ENCODE peak calls at places on chromosomes 13 and 19, in seven cellular contexts. H is Calu3; E is NCI-H1092 treated with DMSO at 0.1 percent for 48 hours; I is GDM1; K is CD4-positive, CD25-positive, alpha-beta regulatory T cell; R is T-helper 9 cell; N is heart right ventricle. M is an unnamed sample.

GRCh38 chr13:41268764-41269163 is 5.4 kb upstream of the MTRF1 start:
- DNase-seq in H (no peak), E (no peak), I (no peak), K (peak; percentile 43), R (no peak), N (no peak), M (no peak)

GRCh38 chr13:77374339-77374738 is 47.4 kb upstream of the MYCBP2 start:
- DNase-seq in H (no peak), E (no peak), I (no peak), K (no peak), R (no peak), N (no peak), M (no peak)

GRCh38 chr19:19649580-19649995 is 6.1 kb upstream of the GMIP start:
- DNase-seq in H (no peak), E (no peak), I (no peak), K (no peak), R (no peak), N (no peak), M (no peak)

GRCh38 chr13:20565120-20565736 is 1.7 kb upstream of the IFT88 start:
- DNase-seq in H (no peak), E (no peak), I (no peak), K (no peak), R (no peak), N (no peak), M (no peak)

GRCh38 chr19:42695811-42696503 is 44.3 kb downstream of the PSG3 start:
- DNase-seq in H (no peak), E (no peak), I (no peak), K (no peak), R (no peak), N (no peak), M (no peak)

GRCh38 chr19:5646703-5647102 is 23.8 kb downstream of the SAFB start:
- DNase-seq in H (no peak), E (no peak), I (no peak), K (no peak), R (no peak), N (no peak), M (no peak)

GRCh38 chr13:104773775-104774174 is 1707.6 kb upstream of the SLC10A2 start:
- DNase-seq in H (no peak), E (peak; percentile 35), I (no peak), K (peak; percentile 15), R (no peak), N (no peak), M (peak; percentile 37)

GRCh38 chr13:29255567-29255966 is 339.9 kb downstream of the SLC7A1 start:
- DNase-seq in H (no peak), E (no peak), I (no peak), K (no peak), R (no peak), N (no peak), M (no peak)

GRCh38 chr19:397321-397720 is 11.6 kb downstream of the C2CD4C start:
- DNase-seq in H (no peak), E (no peak), I (no peak), K (no peak), R (no peak), N (no peak), M (no peak)

GRCh38 chr19:18254546-18255500 is 19.4 kb downstream of the IQCN start:
- DNase-seq in H (peak; percentile 39), E (no peak), I (no peak), K (no peak), R (no peak), N (no peak), M (no peak)

GRCh38 chr19:46746281-46746965 is at the start of gene STRN4:
- DNase-seq in H (peak; percentile 58), E (peak; percentile 23), I (peak; percentile 51), K (peak; percentile 66), R (peak; percentile 58), N (no peak), M (no peak)

GRCh38 chr13:76991432-76991795 is 467 bp upstream of the CLN5 start:
- DNase-seq in H (no peak), E (no peak), I (no peak), K (peak; percentile 86), R (peak; percentile 69), N (no peak), M (no peak)

GRCh38 chr13:40982772-40983171 is 36.3 kb downstream of the ELF1 start:
- DNase-seq in H (no peak), E (no peak), I (peak; percentile 71), K (peak; percentile 92), R (no peak), N (peak; percentile 76), M (peak; percentile 96)

GRCh38 chr19:6108721-6109633 is 1.3 kb downstream of the RFX2 start:
- DNase-seq in H (peak; percentile 24), E (peak; percentile 47), I (peak; percentile 64), K (peak; percentile 67), R (peak; percentile 48), N (peak; percentile 85), M (no peak)

GRCh38 chr13:40484101-40484800 is 182.2 kb downstream of the FOXO1 start:
- DNase-seq in H (no peak), E (no peak), I (no peak), K (peak; percentile 57), R (no peak), N (no peak), M (no peak)

GRCh38 chr13:61128850-61129645 is 286.6 kb downstream of the PCDH20 start:
- DNase-seq in H (no peak), E (no peak), I (no peak), K (no peak), R (no peak), N (no peak), M (no peak)

GRCh38 chr19:5470264-5470671 is 15.1 kb downstream of the ZNRF4 start:
- DNase-seq in H (peak; percentile 28), E (no peak), I (no peak), K (no peak), R (no peak), N (no peak), M (no peak)

GRCh38 chr13:30870049-30870884 is 35.8 kb upstream of the MEDAG start:
- DNase-seq in H (peak; percentile 21), E (no peak), I (peak; percentile 27), K (peak; percentile 37), R (no peak), N (peak; percentile 65), M (no peak)

GRCh38 chr13:95530178-95530577 is 22.3 kb upstream of the CLDN10 start:
- DNase-seq in H (no peak), E (peak; percentile 94), I (peak; percentile 39), K (no peak), R (no peak), N (no peak), M (peak; percentile 68)

GRCh38 chr19:38417544-38418506 is 8.2 kb downstream of the RASGRP4 start:
- DNase-seq in H (peak; percentile 57), E (no peak), I (no peak), K (peak; percentile 92), R (peak; percentile 28), N (peak; percentile 60), M (peak; percentile 22)

GRCh38 chr13:114010401-114011101 is 36.7 kb upstream of the C13orf46 start:
- DNase-seq in H (no peak), E (no peak), I (no peak), K (peak; percentile 37), R (no peak), N (no peak), M (no peak)

GRCh38 chr13:32983058-32983457 is 33.2 kb upstream of the KL start:
- DNase-seq in H (no peak), E (no peak), I (no peak), K (no peak), R (no peak), N (no peak), M (no peak)

GRCh38 chr13:97241761-97242160 is 19.6 kb downstream of the MBNL2 start:
- DNase-seq in H (no peak), E (no peak), I (no peak), K (no peak), R (no peak), N (peak; percentile 41), M (no peak)

GRCh38 chr13:30976041-30976440 is 43.6 kb downstream of the TEX26 start:
- DNase-seq in H (no peak), E (no peak), I (no peak), K (no peak), R (no peak), N (no peak), M (no peak)